ENCODE peak calls at places on chromosomes 3 and 15, in four cellular contexts. H is HCT116, P is CD14-positive monocyte, O is ovary. S is an unnamed sample.

GRCh38 chr15:43134157-43134637 is 811 bp downstream of the TMEM62 start:
- DNase-seq in P (no peak), O (no peak), H (no peak), S (no peak)

GRCh38 chr3:29516164-29516563 is 235.3 kb downstream of the RBMS3 start:
- DNase-seq in P (no peak), H (no peak), O (no peak), S (no peak)

GRCh38 chr15:62125763-62126162 is 39.3 kb downstream of the C2CD4B start:
- DNase-seq in P (no peak), H (peak), O (no peak), S (no peak)

GRCh38 chr3:122273498-122273897 is 51.5 kb upstream of the CSTA start:
- DNase-seq in P (no peak), O (no peak), H (no peak), S (no peak)

GRCh38 chr3:197353867-197354180 is 55.4 kb upstream of the DLG1 start:
- DNase-seq in H (no peak), P (no peak), O (no peak), S (no peak)

GRCh38 chr3:196260784-196261183 is 26.7 kb downstream of the PCYT1A start:
- DNase-seq in H (no peak), P (no peak), O (no peak), S (no peak)

GRCh38 chr3:146594843-146595482 is 10.2 kb downstream of the PLSCR5 start:
- DNase-seq in P (no peak), H (peak), O (no peak), S (no peak)

GRCh38 chr3:32818431-32819085 is 761 bp downstream of the TRIM71 start:
- DNase-seq in P (no peak), H (no peak), O (no peak), S (no peak)

GRCh38 chr15:75068748-75069147 is 45.4 kb downstream of the PPCDC start:
- DNase-seq in O (no peak), P (no peak), H (no peak), S (no peak)

GRCh38 chr15:74240002-74240568 is 4.0 kb downstream of the CCDC33 start:
- DNase-seq in H (peak), O (peak), P (no peak), S (no peak)

GRCh38 chr3:148873270-148873927 is 8.3 kb downstream of the CPA3 start:
- DNase-seq in O (no peak), P (no peak), H (no peak), S (no peak)

GRCh38 chr3:67558429-67558828 is 96.0 kb downstream of the SUCLG2 start:
- DNase-seq in O (peak), H (no peak), P (no peak), S (no peak)

GRCh38 chr15:28456476-28457395 is 76.0 kb downstream of the GOLGA8G start:
- DNase-seq in O (no peak), H (no peak), P (peak), S (no peak)